ENCODE peak calls at places on chromosome 21, in five cellular contexts. S is GM04504; T is C1 segment of cervical spinal cord; C is effector memory CD8-positive, alpha-beta T cell; R is K562. O is an unnamed sample.

GRCh38 chr21:42112857-42113256 is 41.7 kb downstream of the UMODL1 start:
- DNase-seq in S (no peak), T (no peak), C (no peak), R (no peak), O (no peak)

GRCh38 chr21:14685568-14685967 is 139.5 kb upstream of the SAMSN1 start:
- DNase-seq in S (no peak), T (no peak), C (no peak), R (no peak), O (no peak)

GRCh38 chr21:46455575-46456385 is 2.9 kb upstream of the DIP2A start:
- DNase-seq in S (no peak), T (peak), C (no peak), R (peak), O (peak)

GRCh38 chr21:17688912-17689874 is 76.5 kb upstream of the BTG3 start:
- DNase-seq in S (no peak), T (peak), C (peak), R (peak), O (peak)

GRCh38 chr21:23401278-23401677 is 2206.0 kb downstream of the MRPL39 start:
- DNase-seq in S (no peak), T (no peak), C (no peak), R (no peak), O (no peak)

GRCh38 chr21:45543710-45544448 is 1.6 kb upstream of the SLC19A1 start:
- DNase-seq in S (no peak), T (no peak), C (no peak), R (no peak), O (no peak)

GRCh38 chr21:17428484-17428869 is 84.4 kb upstream of the CXADR start:
- DNase-seq in S (no peak), T (no peak), C (no peak), R (no peak), O (no peak)

GRCh38 chr21:38806942-38807284 is 1.2 kb downstream of the ETS2 start:
- DNase-seq in S (no peak), T (no peak), C (no peak), R (peak), O (no peak)

GRCh38 chr21:46149205-46149901 is 6.0 kb downstream of the FTCD start:
- DNase-seq in S (no peak), T (no peak), C (no peak), R (no peak), O (no peak)

GRCh38 chr21:44793269-44794030 is 8.2 kb downstream of the UBE2G2 start:
- DNase-seq in S (peak), T (peak), C (peak), R (peak), O (peak)

GRCh38 chr21:44089001-44089911 is 17.9 kb upstream of the PWP2 start:
- DNase-seq in S (no peak), T (no peak), C (peak), R (no peak), O (no peak)

GRCh38 chr21:22200378-22201092 is 1202.3 kb downstream of the NCAM2 start:
- DNase-seq in S (no peak), T (no peak), C (no peak), R (peak), O (no peak)

GRCh38 chr21:36097427-36098230 is 27.8 kb downstream of the CBR1 start:
- DNase-seq in S (no peak), T (no peak), C (no peak), R (peak), O (no peak)

GRCh38 chr21:45045481-45045880 is 28.9 kb upstream of the ADARB1 start:
- DNase-seq in S (no peak), T (no peak), C (no peak), R (no peak), O (no peak)

GRCh38 chr21:8991968-8992621 is 1529.3 kb upstream of the TPTE start:
- DNase-seq in S (no peak), T (no peak), C (no peak), R (peak), O (no peak)

GRCh38 chr21:35189077-35189863 is 140.2 kb upstream of the RUNX1 start:
- DNase-seq in S (no peak), T (no peak), C (no peak), R (no peak), O (no peak)

GRCh38 chr21:45589686-45590245 is 47.5 kb upstream of the SLC19A1 start:
- DNase-seq in S (no peak), T (no peak), C (no peak), R (no peak), O (no peak)

GRCh38 chr21:35072960-35073359 is 23.9 kb upstream of the RUNX1 start:
- DNase-seq in S (peak), T (no peak), C (no peak), R (no peak), O (no peak)

GRCh38 chr21:36704281-36704957 is 5.5 kb downstream of the SIM2 start:
- DNase-seq in S (no peak), T (no peak), C (no peak), R (no peak), O (no peak)